ENCODE peak calls at places on chromosomes 16 and 17, in four cellular contexts. One of them, this sample, is unnamed.

GRCh38 chr17:7841309-7841621 is 7.2 kb downstream of the KDM6B start:
- DNase-seq in cardiac fibroblast: no peak
- DNase-seq in AG09319: no peak
- DNase-seq in breast epithelium: no peak
- DNase-seq in this sample: no peak

GRCh38 chr17:40538019-40538935 is 27.0 kb downstream of the CCR7 start:
- DNase-seq in cardiac fibroblast: no peak
- DNase-seq in AG09319: no peak
- DNase-seq in breast epithelium: peak
- DNase-seq in this sample: no peak

GRCh38 chr17:68013385-68013784 is 17.1 kb upstream of the C17orf58 start:
- DNase-seq in cardiac fibroblast: no peak
- DNase-seq in AG09319: no peak
- DNase-seq in breast epithelium: no peak
- DNase-seq in this sample: no peak

GRCh38 chr17:42071810-42072209 is 21.4 kb upstream of the C17orf113 start:
- DNase-seq in cardiac fibroblast: no peak
- DNase-seq in AG09319: no peak
- DNase-seq in breast epithelium: no peak
- DNase-seq in this sample: no peak

GRCh38 chr17:76820523-76820922 is 47.7 kb upstream of the MGAT5B start:
- DNase-seq in cardiac fibroblast: no peak
- DNase-seq in AG09319: no peak
- DNase-seq in breast epithelium: no peak
- DNase-seq in this sample: no peak

GRCh38 chr17:44314869-44315661 is 6.7 kb downstream of the RUNDC3A start:
- DNase-seq in cardiac fibroblast: peak
- DNase-seq in AG09319: no peak
- DNase-seq in breast epithelium: no peak
- DNase-seq in this sample: no peak

GRCh38 chr17:39209317-39210092 is 9.4 kb downstream of the RPL19 start:
- DNase-seq in cardiac fibroblast: peak
- DNase-seq in AG09319: no peak
- DNase-seq in breast epithelium: peak
- DNase-seq in this sample: no peak

GRCh38 chr16:46693598-46693997 is 4.1 kb downstream of the ORC6 start:
- DNase-seq in cardiac fibroblast: no peak
- DNase-seq in AG09319: no peak
- DNase-seq in breast epithelium: no peak
- DNase-seq in this sample: no peak

GRCh38 chr16:52383640-52384292 is 163.2 kb downstream of the TOX3 start:
- DNase-seq in cardiac fibroblast: no peak
- DNase-seq in AG09319: no peak
- DNase-seq in breast epithelium: no peak
- DNase-seq in this sample: no peak

GRCh38 chr17:36808181-36808661 is 129.1 kb upstream of the LHX1 start:
- DNase-seq in cardiac fibroblast: peak
- DNase-seq in AG09319: no peak
- DNase-seq in breast epithelium: no peak
- DNase-seq in this sample: no peak

GRCh38 chr16:1825381-1825863 is 1.2 kb downstream of the HAGH start:
- DNase-seq in cardiac fibroblast: no peak
- DNase-seq in AG09319: no peak
- DNase-seq in breast epithelium: no peak
- DNase-seq in this sample: no peak

GRCh38 chr16:1821861-1822611 is 4.6 kb downstream of the HAGH start:
- DNase-seq in cardiac fibroblast: no peak
- DNase-seq in AG09319: no peak
- DNase-seq in breast epithelium: no peak
- DNase-seq in this sample: no peak

GRCh38 chr16:1825864-1826690 is 548 bp downstream of the HAGH start:
- DNase-seq in cardiac fibroblast: peak
- DNase-seq in AG09319: no peak
- DNase-seq in breast epithelium: no peak
- DNase-seq in this sample: no peak

GRCh38 chr16:1822801-1823200 is 3.8 kb downstream of the HAGH start:
- DNase-seq in cardiac fibroblast: no peak
- DNase-seq in AG09319: no peak
- DNase-seq in breast epithelium: no peak
- DNase-seq in this sample: no peak

GRCh38 chr16:1823821-1824220 is 2.8 kb downstream of the HAGH start:
- DNase-seq in cardiac fibroblast: peak
- DNase-seq in AG09319: no peak
- DNase-seq in breast epithelium: no peak
- DNase-seq in this sample: no peak
- TF ChIP-seq CTCF in cardiac fibroblast: peak
- TF ChIP-seq CTCF in AG09319: no peak
- TF ChIP-seq CTCF in breast epithelium: no peak
- TF ChIP-seq CTCF in this sample: peak

GRCh38 chr16:1775006-1775845 is 2.3 kb upstream of the MRPS34 start:
- DNase-seq in cardiac fibroblast: no peak
- DNase-seq in AG09319: no peak
- DNase-seq in breast epithelium: no peak
- DNase-seq in this sample: no peak

GRCh38 chr16:1774456-1774795 is 1.5 kb upstream of the MRPS34 start:
- DNase-seq in cardiac fibroblast: no peak
- DNase-seq in AG09319: no peak
- DNase-seq in breast epithelium: no peak
- DNase-seq in this sample: no peak

GRCh38 chr16:1772908-1773702 is at the start of gene MRPS34:
- DNase-seq in cardiac fibroblast: peak
- DNase-seq in AG09319: peak
- DNase-seq in breast epithelium: no peak
- DNase-seq in this sample: peak

GRCh38 chr16:1772362-1772907 is at the start of gene EME2:
- DNase-seq in cardiac fibroblast: no peak
- DNase-seq in AG09319: no peak
- DNase-seq in breast epithelium: no peak
- DNase-seq in this sample: no peak

DNA sequence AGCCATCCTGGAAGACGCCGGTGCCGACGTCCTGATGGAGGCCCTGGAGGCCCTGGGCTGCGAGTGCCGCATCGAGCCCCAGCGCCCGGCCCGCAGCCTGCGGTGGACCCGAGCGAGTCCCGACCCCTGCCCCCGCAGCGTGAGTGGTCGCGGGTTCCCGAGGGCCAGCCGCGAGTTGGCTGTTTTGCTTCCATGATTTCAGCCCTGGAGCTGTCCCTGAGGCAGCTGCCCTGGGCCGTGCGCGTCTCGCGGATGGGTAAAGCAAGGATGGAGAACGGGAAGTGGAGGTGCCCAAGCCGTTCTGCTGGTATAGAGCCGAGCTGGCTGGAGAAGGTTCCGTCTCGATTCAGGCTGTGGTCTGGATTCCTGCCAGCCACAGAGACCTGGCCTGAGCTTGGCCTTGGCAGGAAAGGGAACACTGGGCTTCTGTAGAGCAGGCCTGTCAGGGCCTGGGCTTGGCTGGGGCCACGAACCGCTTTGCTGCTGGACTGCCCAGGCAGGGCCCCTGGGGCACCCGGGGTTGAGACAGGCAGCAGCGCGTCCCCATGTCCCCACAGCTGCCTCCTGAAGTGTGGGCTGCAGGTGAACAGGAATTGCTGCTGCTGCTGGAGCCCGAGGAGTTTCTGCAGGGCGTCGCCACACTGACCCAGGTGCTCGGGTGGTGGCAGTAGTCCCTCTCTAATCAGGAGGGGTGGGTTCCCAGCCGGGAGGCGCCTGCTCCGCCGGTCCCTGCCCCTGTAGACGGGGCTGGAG is 945 bp upstream of the MRPS34 start:
- DNase-seq in cardiac fibroblast: peak
- DNase-seq in AG09319: no peak
- DNase-seq in breast epithelium: no peak
- DNase-seq in this sample: no peak
- TF ChIP-seq CTCF in cardiac fibroblast: no peak
- TF ChIP-seq CTCF in AG09319: no peak
- TF ChIP-seq CTCF in breast epithelium: no peak
- TF ChIP-seq CTCF in this sample: peak

GRCh38 chr17:50214986-50215730 is 13.7 kb upstream of the COL1A1 start:
- DNase-seq in cardiac fibroblast: peak
- DNase-seq in AG09319: no peak
- DNase-seq in breast epithelium: no peak
- DNase-seq in this sample: peak

GRCh38 chr17:50212121-50212843 is 10.9 kb upstream of the COL1A1 start:
- DNase-seq in cardiac fibroblast: peak
- DNase-seq in AG09319: no peak
- DNase-seq in breast epithelium: no peak
- DNase-seq in this sample: peak

GRCh38 chr17:50210249-50211225 is 9.1 kb upstream of the COL1A1 start:
- DNase-seq in cardiac fibroblast: peak
- DNase-seq in AG09319: peak
- DNase-seq in breast epithelium: no peak
- DNase-seq in this sample: peak

GRCh38 chr17:50211249-50212120 is 10.1 kb upstream of the COL1A1 start:
- DNase-seq in cardiac fibroblast: peak
- DNase-seq in AG09319: no peak
- DNase-seq in breast epithelium: no peak
- DNase-seq in this sample: peak

GRCh38 chr17:50213026-50214015 is 11.9 kb upstream of the COL1A1 start:
- DNase-seq in cardiac fibroblast: no peak
- DNase-seq in AG09319: no peak
- DNase-seq in breast epithelium: no peak
- DNase-seq in this sample: peak
- TF ChIP-seq CTCF in cardiac fibroblast: no peak
- TF ChIP-seq CTCF in AG09319: no peak
- TF ChIP-seq CTCF in breast epithelium: no peak
- TF ChIP-seq CTCF in this sample: peak

GRCh38 chr17:10754109-10754508 is 24.3 kb upstream of the TMEM220 start:
- DNase-seq in cardiac fibroblast: peak
- DNase-seq in AG09319: no peak
- DNase-seq in breast epithelium: no peak
- DNase-seq in this sample: no peak
- TF ChIP-seq CTCF in cardiac fibroblast: peak
- TF ChIP-seq CTCF in AG09319: peak
- TF ChIP-seq CTCF in breast epithelium: no peak
- TF ChIP-seq CTCF in this sample: peak